ENCODE peak calls at places on chromosomes 2 and 18, in five cellular contexts. One of them, this sample, is unnamed.

GRCh38 chr2:111157071-111157661 is 36.5 kb downstream of the BCL2L11 start:
- DNase-seq in mesendoderm: no peak
- DNase-seq in OCI-LY7: peak
- DNase-seq in IMR-90: no peak
- DNase-seq in H9: no peak
- DNase-seq in this sample: no peak

GRCh38 chr2:86807462-86808275 is 17.0 kb upstream of the CD8A start:
- DNase-seq in mesendoderm: peak
- DNase-seq in OCI-LY7: no peak
- DNase-seq in IMR-90: no peak
- DNase-seq in H9: peak
- DNase-seq in this sample: peak

GRCh38 chr18:11052800-11053199 is 96.6 kb downstream of the PIEZO2 start:
- DNase-seq in mesendoderm: peak
- DNase-seq in OCI-LY7: no peak
- DNase-seq in IMR-90: peak
- DNase-seq in H9: no peak
- DNase-seq in this sample: no peak

GRCh38 chr2:139529045-139529444 is 748.9 kb upstream of the NXPH2 start:
- DNase-seq in mesendoderm: peak
- DNase-seq in OCI-LY7: no peak
- DNase-seq in IMR-90: no peak
- DNase-seq in H9: no peak
- DNase-seq in this sample: no peak

GRCh38 chr2:73021371-73022010 is 50.0 kb downstream of the SFXN5 start:
- DNase-seq in mesendoderm: no peak
- DNase-seq in OCI-LY7: no peak
- DNase-seq in IMR-90: no peak
- DNase-seq in H9: no peak
- DNase-seq in this sample: no peak

GRCh38 chr2:174121612-174122011 is 126.7 kb downstream of the OLA1 start:
- DNase-seq in mesendoderm: peak
- DNase-seq in OCI-LY7: no peak
- DNase-seq in IMR-90: no peak
- DNase-seq in H9: no peak
- DNase-seq in this sample: no peak

GRCh38 chr2:228613133-228613532 is 431.6 kb upstream of the SPHKAP start:
- DNase-seq in mesendoderm: no peak
- DNase-seq in OCI-LY7: no peak
- DNase-seq in IMR-90: peak
- DNase-seq in H9: no peak
- DNase-seq in this sample: no peak

GRCh38 chr2:222421626-222422025 is 2.7 kb upstream of the SGPP2 start:
- DNase-seq in mesendoderm: no peak
- DNase-seq in OCI-LY7: no peak
- DNase-seq in IMR-90: no peak
- DNase-seq in H9: no peak
- DNase-seq in this sample: no peak

GRCh38 chr2:205731521-205731965 is 49.2 kb downstream of the NRP2 start:
- DNase-seq in mesendoderm: peak
- DNase-seq in OCI-LY7: no peak
- DNase-seq in IMR-90: peak
- DNase-seq in H9: no peak
- DNase-seq in this sample: no peak

GRCh38 chr2:68385907-68386287 is 20.8 kb downstream of the PLEK start:
- DNase-seq in mesendoderm: no peak
- DNase-seq in OCI-LY7: no peak
- DNase-seq in IMR-90: no peak
- DNase-seq in H9: no peak
- DNase-seq in this sample: no peak

GRCh38 chr2:105371156-105371555 is 27.7 kb downstream of the FHL2 start:
- DNase-seq in mesendoderm: no peak
- DNase-seq in OCI-LY7: no peak
- DNase-seq in IMR-90: no peak
- DNase-seq in H9: no peak
- DNase-seq in this sample: no peak

GRCh38 chr2:49306925-49307324 is 152.6 kb upstream of the FSHR start:
- DNase-seq in mesendoderm: no peak
- DNase-seq in OCI-LY7: no peak
- DNase-seq in IMR-90: no peak
- DNase-seq in H9: no peak
- DNase-seq in this sample: peak

GRCh38 chr2:241018051-241018891 is 19.9 kb downstream of the SNED1 start:
- DNase-seq in mesendoderm: no peak
- DNase-seq in OCI-LY7: no peak
- DNase-seq in IMR-90: peak
- DNase-seq in H9: peak
- DNase-seq in this sample: no peak

GRCh38 chr2:151946856-151947523 is 118.8 kb upstream of the ARL5A start:
- DNase-seq in mesendoderm: peak
- DNase-seq in OCI-LY7: peak
- DNase-seq in IMR-90: peak
- DNase-seq in H9: peak
- DNase-seq in this sample: peak

GRCh38 chr2:207239222-207239674 is 73.5 kb upstream of the KLF7 start:
- DNase-seq in mesendoderm: peak
- DNase-seq in OCI-LY7: no peak
- DNase-seq in IMR-90: peak
- DNase-seq in H9: no peak
- DNase-seq in this sample: no peak

GRCh38 chr2:58202409-58202808 is 38.7 kb downstream of the FANCL start:
- DNase-seq in mesendoderm: no peak
- DNase-seq in OCI-LY7: no peak
- DNase-seq in IMR-90: no peak
- DNase-seq in H9: no peak
- DNase-seq in this sample: no peak

GRCh38 chr2:58206785-58207184 is 34.3 kb downstream of the FANCL start:
- DNase-seq in mesendoderm: no peak
- DNase-seq in OCI-LY7: no peak
- DNase-seq in IMR-90: no peak
- DNase-seq in H9: no peak
- DNase-seq in this sample: no peak

GRCh38 chr2:58204195-58204959 is 36.7 kb downstream of the FANCL start:
- DNase-seq in mesendoderm: no peak
- DNase-seq in OCI-LY7: no peak
- DNase-seq in IMR-90: peak
- DNase-seq in H9: no peak
- DNase-seq in this sample: no peak

GRCh38 chr2:58207189-58207588 is 33.9 kb downstream of the FANCL start:
- DNase-seq in mesendoderm: no peak
- DNase-seq in OCI-LY7: no peak
- DNase-seq in IMR-90: no peak
- DNase-seq in H9: no peak
- DNase-seq in this sample: peak

GRCh38 chr2:58203018-58203417 is 38.1 kb downstream of the FANCL start:
- DNase-seq in mesendoderm: no peak
- DNase-seq in OCI-LY7: no peak
- DNase-seq in IMR-90: no peak
- DNase-seq in H9: no peak
- DNase-seq in this sample: no peak
- H3K4me2 ChIP-seq in mesendoderm: no peak
- H3K4me2 ChIP-seq in OCI-LY7: no peak
- H3K4me2 ChIP-seq in IMR-90: no peak
- H3K4me2 ChIP-seq in H9: no peak
- H3K4me2 ChIP-seq in this sample: no peak

GRCh38 chr2:150520887-150521664 is 33.6 kb upstream of the RND3 start:
- DNase-seq in mesendoderm: no peak
- DNase-seq in OCI-LY7: no peak
- DNase-seq in IMR-90: peak
- DNase-seq in H9: no peak
- DNase-seq in this sample: no peak
- H3K27ac ChIP-seq in mesendoderm: no peak
- H3K27ac ChIP-seq in OCI-LY7: no peak
- H3K27ac ChIP-seq in IMR-90: peak
- H3K27ac ChIP-seq in H9: no peak
- H3K27ac ChIP-seq in this sample: no peak

DNA sequence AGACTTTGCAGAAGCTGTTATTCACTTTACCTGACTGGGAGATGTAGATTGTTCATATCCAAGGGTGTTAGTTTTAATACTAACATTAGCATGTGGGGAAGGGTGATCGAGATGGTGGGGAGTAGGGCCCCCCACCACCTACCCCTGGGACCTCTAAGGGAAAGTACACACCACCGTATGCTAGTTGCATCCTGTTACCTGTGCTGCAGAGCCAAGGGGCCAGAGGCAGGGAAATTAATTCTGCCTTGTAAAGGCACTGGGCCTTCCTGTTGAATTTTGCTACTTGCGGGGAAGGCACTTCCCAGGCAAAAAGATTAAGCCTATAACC is 9.0 kb downstream of the STEAP3 start:
- DNase-seq in mesendoderm: no peak
- DNase-seq in OCI-LY7: no peak
- DNase-seq in IMR-90: no peak
- DNase-seq in H9: no peak
- DNase-seq in this sample: no peak
- H3K4me2 ChIP-seq in mesendoderm: no peak
- H3K4me2 ChIP-seq in OCI-LY7: no peak
- H3K4me2 ChIP-seq in IMR-90: no peak
- H3K4me2 ChIP-seq in H9: no peak
- H3K4me2 ChIP-seq in this sample: no peak

DNA sequence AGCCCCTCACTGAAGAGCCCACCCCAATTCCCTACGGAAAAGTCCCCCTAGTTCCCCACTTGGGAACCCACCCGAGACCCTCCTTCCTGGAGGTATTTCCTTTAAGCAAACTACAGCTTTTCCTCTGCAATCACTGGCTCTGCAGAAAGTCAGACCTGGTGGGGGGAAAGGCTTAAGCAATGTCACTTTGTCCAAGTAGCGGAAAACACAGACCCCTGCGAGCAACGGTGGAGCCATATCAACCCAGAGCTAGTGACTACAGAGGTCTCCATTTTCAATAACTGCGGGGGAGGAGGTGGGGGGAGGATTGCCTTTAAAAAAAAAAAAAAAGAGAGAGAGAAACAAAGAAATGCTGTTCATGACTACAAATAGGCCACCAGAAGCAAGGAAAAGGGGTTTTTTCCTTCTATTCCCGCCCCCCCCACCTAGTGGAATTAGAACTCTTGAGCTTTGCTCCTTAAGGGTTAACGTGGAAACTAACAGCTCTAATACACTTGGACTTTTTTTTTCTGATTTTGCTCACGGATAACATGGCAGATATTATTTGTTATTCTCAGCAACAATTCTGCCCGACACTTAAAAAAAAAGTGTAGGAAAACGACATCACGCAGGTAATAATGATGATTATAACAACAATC is 1.1 kb upstream of the FRZB start:
- DNase-seq in mesendoderm: peak
- DNase-seq in OCI-LY7: no peak
- DNase-seq in IMR-90: no peak
- DNase-seq in H9: no peak
- DNase-seq in this sample: peak
- H3K27ac ChIP-seq in mesendoderm: no peak
- H3K27ac ChIP-seq in OCI-LY7: peak
- H3K27ac ChIP-seq in IMR-90: no peak
- H3K27ac ChIP-seq in H9: no peak
- H3K27ac ChIP-seq in this sample: peak

GRCh38 chr2:30402441-30403182 is 44.4 kb upstream of the LCLAT1 start:
- DNase-seq in mesendoderm: no peak
- DNase-seq in OCI-LY7: no peak
- DNase-seq in IMR-90: no peak
- DNase-seq in H9: no peak
- DNase-seq in this sample: no peak

GRCh38 chr2:30405266-30405592 is 41.8 kb upstream of the LCLAT1 start:
- DNase-seq in mesendoderm: no peak
- DNase-seq in OCI-LY7: no peak
- DNase-seq in IMR-90: no peak
- DNase-seq in H9: no peak
- DNase-seq in this sample: no peak

GRCh38 chr2:30404354-30405265 is 42.4 kb upstream of the LCLAT1 start:
- DNase-seq in mesendoderm: peak
- DNase-seq in OCI-LY7: no peak
- DNase-seq in IMR-90: peak
- DNase-seq in H9: peak
- DNase-seq in this sample: peak

GRCh38 chr2:30406853-30407252 is 40.2 kb upstream of the LCLAT1 start:
- DNase-seq in mesendoderm: no peak
- DNase-seq in OCI-LY7: no peak
- DNase-seq in IMR-90: no peak
- DNase-seq in H9: no peak
- DNase-seq in this sample: no peak

DNA sequence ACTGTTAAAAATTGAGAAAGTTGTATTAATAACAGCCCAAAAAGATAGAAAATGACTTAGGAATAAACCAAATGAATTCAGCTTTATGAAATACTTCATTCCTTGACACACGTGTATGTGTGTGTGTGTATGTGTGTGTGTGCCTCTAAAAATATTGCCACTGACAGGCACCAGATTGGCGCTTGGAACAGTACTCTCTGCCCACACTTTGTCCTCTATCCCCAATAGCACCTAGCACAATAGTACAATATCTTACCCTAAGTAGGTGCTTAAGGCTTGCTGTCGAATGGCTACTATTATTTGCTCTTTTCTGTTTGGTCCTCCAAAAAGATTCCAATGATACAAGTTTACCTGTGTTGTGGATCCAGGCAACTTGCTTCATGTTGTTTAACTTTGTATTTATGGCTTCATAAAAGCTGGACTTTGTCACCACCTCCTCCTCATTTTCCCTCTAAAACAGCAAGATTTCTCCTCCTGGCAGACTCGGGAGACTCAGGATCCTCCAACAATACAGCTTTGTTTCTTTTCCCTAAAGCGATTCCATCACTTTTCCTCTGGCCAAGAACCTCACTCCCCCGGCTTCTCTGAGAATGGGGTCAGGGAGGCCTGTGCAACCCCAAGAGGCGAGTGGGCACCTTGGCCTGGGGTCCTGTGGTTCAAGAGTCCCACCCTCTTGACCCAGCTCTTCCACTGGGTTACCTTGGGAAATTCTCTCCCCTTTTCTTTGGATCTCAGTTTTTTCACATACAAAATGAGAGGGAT is 43.3 kb upstream of the LCLAT1 start:
- DNase-seq in mesendoderm: no peak
- DNase-seq in OCI-LY7: no peak
- DNase-seq in IMR-90: no peak
- DNase-seq in H9: no peak
- DNase-seq in this sample: no peak
- H3K4me2 ChIP-seq in mesendoderm: no peak
- H3K4me2 ChIP-seq in OCI-LY7: no peak
- H3K4me2 ChIP-seq in IMR-90: no peak
- H3K4me2 ChIP-seq in H9: peak
- H3K4me2 ChIP-seq in this sample: peak

GRCh38 chr2:3606028-3606369 is 11.1 kb downstream of the COLEC11 start:
- DNase-seq in mesendoderm: no peak
- DNase-seq in OCI-LY7: no peak
- DNase-seq in IMR-90: no peak
- DNase-seq in H9: no peak
- DNase-seq in this sample: no peak
- H3K27ac ChIP-seq in mesendoderm: no peak
- H3K27ac ChIP-seq in OCI-LY7: peak
- H3K27ac ChIP-seq in IMR-90: no peak
- H3K27ac ChIP-seq in H9: no peak
- H3K27ac ChIP-seq in this sample: no peak

GRCh38 chr18:32349728-32350395 is 120.8 kb downstream of the GAREM1 start:
- DNase-seq in mesendoderm: peak
- DNase-seq in OCI-LY7: no peak
- DNase-seq in IMR-90: peak
- DNase-seq in H9: no peak
- DNase-seq in this sample: peak
- H3K4me2 ChIP-seq in mesendoderm: no peak
- H3K4me2 ChIP-seq in OCI-LY7: no peak
- H3K4me2 ChIP-seq in IMR-90: peak
- H3K4me2 ChIP-seq in H9: no peak
- H3K4me2 ChIP-seq in this sample: no peak

GRCh38 chr2:223494496-223494895 is 107.7 kb downstream of the SCG2 start:
- DNase-seq in mesendoderm: no peak
- DNase-seq in OCI-LY7: no peak
- DNase-seq in IMR-90: no peak
- DNase-seq in H9: no peak
- DNase-seq in this sample: no peak
- H3K27ac ChIP-seq in mesendoderm: no peak
- H3K27ac ChIP-seq in OCI-LY7: no peak
- H3K27ac ChIP-seq in IMR-90: no peak
- H3K27ac ChIP-seq in H9: no peak
- H3K27ac ChIP-seq in this sample: no peak